ENCODE peak calls at places on chromosomes 11 and 22, in four cellular contexts. M is transverse colon, S is suprapubic skin, C is uterus. H is an unnamed sample.
A peak's percentile ranks its signal among the peaks of the same experiment; 100 is the strongest.

GRCh38 chr11:130122141-130122575 is 37.4 kb upstream of the ST14 start:
- DNase-seq in M (no peak), S (no peak), C (no peak), H (no peak)

GRCh38 chr22:36211237-36211881 is 9.8 kb upstream of the APOL4 start:
- DNase-seq in M (no peak), S (no peak), C (no peak), H (no peak)

GRCh38 chr22:46737105-46737975 is 712 bp downstream of the CERK start:
- DNase-seq in M (peak; percentile 59), S (no peak), C (peak; percentile 48), H (peak; percentile 46)

GRCh38 chr22:39470462-39471335 is 13.9 kb downstream of the MGAT3 start:
- DNase-seq in M (no peak), S (no peak), C (no peak), H (no peak)

GRCh38 chr22:46140989-46141928 is 9.1 kb upstream of the PPARA start:
- DNase-seq in M (no peak), S (no peak), C (no peak), H (no peak)

GRCh38 chr22:32313532-32313931 is 44.1 kb upstream of the RFPL3 start:
- DNase-seq in M (no peak), S (no peak), C (no peak), H (no peak)

GRCh38 chr11:13535819-13536218 is 40.0 kb upstream of the PTH start:
- DNase-seq in M (no peak), S (no peak), C (no peak), H (no peak)

GRCh38 chr11:60771879-60772525 is 13.1 kb upstream of the MS4A10 start:
- DNase-seq in M (no peak), S (no peak), C (no peak), H (no peak)

GRCh38 chr22:36334838-36335603 is 52.7 kb downstream of the MYH9 start:
- DNase-seq in M (no peak), S (no peak), C (no peak), H (peak; percentile 79)

GRCh38 chr11:36622431-36623136 is 24.5 kb upstream of the RAG2 start:
- DNase-seq in M (no peak), S (no peak), C (no peak), H (no peak)

GRCh38 chr11:46952553-46952952 is 16.0 kb downstream of the CSTPP1 start:
- DNase-seq in M (no peak), S (no peak), C (no peak), H (no peak)

GRCh38 chr11:73140213-73141030 is 1.7 kb downstream of the FCHSD2 start:
- DNase-seq in M (no peak), S (no peak), C (no peak), H (no peak)

GRCh38 chr22:50576070-50576469 is 2.2 kb downstream of the CPT1B start:
- DNase-seq in M (no peak), S (no peak), C (no peak), H (no peak)

GRCh38 chr22:21639359-21639758 is 2.7 kb upstream of the SDF2L1 start:
- DNase-seq in M (no peak), S (no peak), C (no peak), H (no peak)

GRCh38 chr11:4882543-4882942 is 843 bp downstream of the OR51T1 start:
- DNase-seq in M (no peak), S (no peak), C (no peak), H (no peak)

GRCh38 chr11:67301951-67302516 is 1.3 kb upstream of the SSH3 start:
- DNase-seq in M (peak; percentile 76), S (peak; percentile 84), C (no peak), H (no peak)

GRCh38 chr11:129766858-129767604 is 48.6 kb upstream of the TMEM45B start:
- DNase-seq in M (peak; percentile 37), S (no peak), C (no peak), H (no peak)

GRCh38 chr11:32386770-32387377 is 48.5 kb downstream of the WT1 start:
- DNase-seq in M (no peak), S (no peak), C (peak; percentile 72), H (no peak)

GRCh38 chr11:110818032-110818687 is 105.9 kb upstream of the ARHGAP20 start:
- DNase-seq in M (no peak), S (no peak), C (no peak), H (no peak)

GRCh38 chr11:68382358-68382998 is 70.1 kb downstream of the LRP5 start:
- DNase-seq in M (no peak), S (no peak), C (no peak), H (no peak)

DNA sequence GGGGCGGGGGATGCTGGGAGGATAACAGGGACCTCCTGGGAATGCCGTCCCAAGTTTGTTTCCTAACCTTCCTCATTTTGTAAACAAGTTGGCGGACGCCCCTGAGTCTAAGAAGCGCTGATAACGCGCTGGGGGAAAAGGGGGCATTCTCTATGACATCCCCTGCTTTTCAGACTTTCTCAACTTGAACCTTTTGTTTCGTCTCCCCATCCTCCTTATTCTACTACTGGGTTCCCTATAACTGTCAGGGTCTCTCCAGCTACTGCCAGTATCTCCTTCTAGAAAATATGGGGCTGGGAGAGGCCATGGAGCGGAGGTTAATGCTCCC is 654 bp downstream of the TMEM86A start:
- DNase-seq in M (no peak), S (no peak), C (no peak), H (no peak)
- H3K27ac ChIP-seq in M (peak overlapping the region; percentile 74), S (peak overlapping the region; percentile 88), C (peak overlapping the region; percentile 93), H (peak overlapping the region; percentile 42)

GRCh38 chr11:1462576-1462975 is 24.0 kb downstream of the MOB2 start:
- DNase-seq in M (no peak), S (no peak), C (no peak), H (no peak)
- H3K27ac ChIP-seq in M (peak overlapping the region; percentile 70), S (no peak overlapping the region), C (no peak overlapping the region), H (no peak overlapping the region)

GRCh38 chr22:20244250-20244648 is 23.9 kb downstream of the RTN4R start:
- DNase-seq in M (no peak), S (no peak), C (no peak), H (no peak)
- H3K27ac ChIP-seq in M (no peak overlapping the region), S (no peak overlapping the region), C (no peak overlapping the region), H (no peak overlapping the region)

GRCh38 chr22:30596199-30596598 is 4.5 kb upstream of the PES1 start:
- DNase-seq in M (no peak), S (no peak), C (no peak), H (no peak)
- H3K27ac ChIP-seq in M (no peak overlapping the region), S (no peak overlapping the region), C (no peak overlapping the region), H (no peak overlapping the region)

GRCh38 chr22:37931893-37932389 is 21.5 kb downstream of the C22orf23 start:
- DNase-seq in M (no peak), S (no peak), C (no peak), H (no peak)

GRCh38 chr22:37930952-37931440 is 22.4 kb downstream of the C22orf23 start:
- DNase-seq in M (no peak), S (no peak), C (no peak), H (no peak)

GRCh38 chr22:37932821-37933578 is 20.4 kb downstream of the C22orf23 start:
- DNase-seq in M (no peak), S (no peak), C (peak; percentile 36), H (no peak)

GRCh38 chr22:37932401-37932800 is 21.0 kb downstream of the C22orf23 start:
- DNase-seq in M (no peak), S (no peak), C (no peak), H (no peak)

GRCh38 chr22:37933711-37934376 is 19.6 kb downstream of the C22orf23 start:
- DNase-seq in M (peak; percentile 93), S (peak; percentile 93), C (peak; percentile 90), H (peak; percentile 53)
- H3K27ac ChIP-seq in M (peak overlapping the region; percentile 68), S (peak overlapping the region; percentile 80), C (peak overlapping the region; percentile 60), H (peak overlapping the region; percentile 52)

DNA sequence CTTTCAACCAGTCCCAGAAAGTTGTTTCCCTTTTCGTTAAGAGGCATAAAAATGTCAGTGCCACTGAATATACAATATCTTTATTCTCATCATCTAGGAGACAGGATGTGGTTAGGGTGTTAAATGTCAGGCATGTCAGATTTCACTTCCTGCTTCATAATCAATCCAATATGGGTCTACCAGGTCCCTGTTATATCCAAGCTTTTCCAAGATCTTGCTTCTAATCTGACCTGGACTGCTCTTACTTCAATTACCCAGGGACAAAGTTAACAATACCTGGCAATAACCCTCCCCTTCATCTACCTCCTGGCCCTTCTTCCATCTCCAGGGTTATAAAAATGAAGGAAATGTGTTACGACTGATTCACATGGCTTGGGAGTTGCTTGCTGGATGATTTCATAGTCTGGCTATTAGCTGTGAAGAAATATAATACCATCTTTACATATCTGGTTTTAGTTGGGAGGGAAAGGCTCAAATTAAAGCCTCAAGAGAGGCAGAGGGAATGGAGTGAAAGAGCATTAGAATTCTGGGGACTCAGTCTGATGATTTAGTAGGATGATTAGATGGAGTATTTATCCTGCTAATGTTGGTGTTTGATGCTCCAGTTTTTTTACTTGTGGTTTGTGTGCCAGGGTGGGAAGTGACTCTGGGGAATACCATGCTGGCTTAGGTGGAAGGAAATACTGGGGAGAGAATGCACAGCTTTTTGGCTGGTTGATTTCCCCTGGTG is 534.3 kb downstream of the ETS1 start:
- DNase-seq in M (no peak), S (no peak), C (no peak), H (no peak)
- H3K27ac ChIP-seq in M (no peak overlapping the region), S (no peak overlapping the region), C (no peak overlapping the region), H (no peak overlapping the region)

GRCh38 chr11:65226103-65226442 is 35.7 kb upstream of the POLA2 start:
- DNase-seq in M (no peak), S (no peak), C (no peak), H (no peak)

GRCh38 chr11:65223031-65223430 is 38.7 kb upstream of the POLA2 start:
- DNase-seq in M (no peak), S (no peak), C (no peak), H (no peak)

GRCh38 chr11:65227879-65228278 is 33.9 kb upstream of the POLA2 start:
- DNase-seq in M (no peak), S (no peak), C (no peak), H (no peak)

GRCh38 chr11:65224939-65225283 is 36.9 kb upstream of the POLA2 start:
- DNase-seq in M (peak; percentile 41), S (no peak), C (peak; percentile 49), H (no peak)

GRCh38 chr11:65225284-65226102 is 36.3 kb upstream of the POLA2 start:
- DNase-seq in M (peak; percentile 69), S (no peak), C (peak; percentile 71), H (no peak)
- H3K27ac ChIP-seq in M (peak overlapping the region; percentile 32), S (peak overlapping the region; percentile 53), C (peak overlapping the region; percentile 78), H (no peak overlapping the region)

H was measured in caudate nucleus.